ENCODE peak calls at places on chromosomes 16 and 17, in five cellular contexts. C, U, K, O and Q are unnamed samples.

GRCh38 chr17:73719588-73720071 is 75.4 kb upstream of the SDK2 start:
- DNase-seq in O (no peak), U (no peak), C (no peak), K (peak; percentile 5), Q (no peak)

GRCh38 chr16:30352488-30353401 is 2.4 kb downstream of the CD2BP2 start:
- DNase-seq in O (no peak), C (no peak), K (no peak), U (no peak), Q (no peak)

GRCh38 chr17:72985882-72986720 is 106.4 kb downstream of the SLC39A11 start:
- DNase-seq in C (peak; percentile 79), O (peak; percentile 22), K (peak; percentile 88), U (peak; percentile 25), Q (peak; percentile 62)

GRCh38 chr17:58529275-58529674 is 14.8 kb upstream of the MTMR4 start:
- DNase-seq in C (no peak), K (peak; percentile 48), O (no peak), U (no peak), Q (no peak)

GRCh38 chr17:80527016-80527645 is 17.5 kb upstream of the RPTOR start:
- DNase-seq in C (no peak), U (no peak), K (no peak), O (no peak), Q (no peak)

GRCh38 chr17:76556759-76557367 is 17.0 kb downstream of the PRCD start:
- DNase-seq in O (no peak), C (peak; percentile 53), U (no peak), K (peak; percentile 83), Q (no peak)

GRCh38 chr16:49427771-49428170 is 54.2 kb downstream of the C16orf78 start:
- DNase-seq in U (no peak), K (no peak), O (no peak), C (no peak), Q (no peak)

GRCh38 chr17:79087428-79088143 is 13.0 kb downstream of the ENGASE start:
- DNase-seq in O (peak; percentile 69), K (peak; percentile 63), C (peak; percentile 68), U (peak; percentile 61), Q (peak; percentile 79)

GRCh38 chr16:1259760-1260068 is 3.8 kb downstream of the TPSD1 start:
- DNase-seq in O (no peak), K (no peak), C (no peak), U (no peak), Q (no peak)

GRCh38 chr17:14352139-14352538 is 51.3 kb downstream of the HS3ST3B1 start:
- DNase-seq in K (no peak), C (no peak), U (no peak), O (no peak), Q (no peak)

GRCh38 chr16:26442333-26442732 is 624.4 kb upstream of the C16orf82 start:
- DNase-seq in O (no peak), U (no peak), K (no peak), C (no peak), Q (no peak)

GRCh38 chr17:5785867-5786509 is 201.7 kb upstream of the NLRP1 start:
- DNase-seq in K (no peak), C (no peak), O (no peak), U (no peak), Q (no peak)

GRCh38 chr16:49532243-49532870 is 158.8 kb downstream of the C16orf78 start:
- DNase-seq in K (no peak), U (no peak), O (no peak), C (no peak), Q (no peak)

GRCh38 chr17:44408786-44409185 is 19.3 kb upstream of the ITGA2B start:
- DNase-seq in K (no peak), C (no peak), O (no peak), U (no peak), Q (no peak)

GRCh38 chr17:75011788-75012319 is 616 bp upstream of the MRPL58 start:
- DNase-seq in C (no peak), O (peak; percentile 86), K (peak; percentile 88), U (no peak), Q (no peak)

GRCh38 chr17:67628580-67629013 is 89.1 kb upstream of the NOL11 start:
- DNase-seq in O (no peak), C (peak; percentile 20), K (peak; percentile 38), U (no peak), Q (peak; percentile 32)

GRCh38 chr16:89701425-89702406 is at the start of gene SPATA2L:
- DNase-seq in C (peak; percentile 95), O (peak; percentile 77), U (peak; percentile 96), K (peak; percentile 82), Q (peak; percentile 97)

GRCh38 chr16:65469116-65469515 is 347.3 kb upstream of the CDH11 start:
- DNase-seq in K (no peak), C (no peak), O (no peak), U (no peak), Q (no peak)

GRCh38 chr17:9252525-9252924 is 231.2 kb downstream of the NTN1 start:
- DNase-seq in K (no peak), O (no peak), U (no peak), C (no peak), Q (no peak)

GRCh38 chr17:4329838-4330237 is 36.6 kb downstream of the UBE2G1 start:
- DNase-seq in U (no peak), C (peak; percentile 88), K (peak; percentile 83), O (no peak), Q (no peak)

GRCh38 chr17:68600881-68601564 is at the start of gene FAM20A:
- DNase-seq in K (no peak), O (peak; percentile 56), U (no peak), C (peak; percentile 24), Q (peak; percentile 78)

GRCh38 chr17:57086069-57086930 is 1.3 kb downstream of the AKAP1 start:
- DNase-seq in K (no peak), O (no peak), U (peak; percentile 3), C (peak; percentile 52), Q (peak; percentile 74)

GRCh38 chr16:47461598-47462266 is 601 bp downstream of the PHKB start:
- DNase-seq in U (peak; percentile 2), K (peak; percentile 60), O (no peak), C (peak; percentile 87), Q (no peak)

GRCh38 chr16:3589441-3589921 is 12.3 kb upstream of the NLRC3 start:
- DNase-seq in U (no peak), O (no peak), K (peak; percentile 12), C (no peak), Q (no peak)

GRCh38 chr16:53816211-53816610 is 112.3 kb downstream of the FTO start:
- DNase-seq in C (no peak), U (no peak), K (peak; percentile 63), O (no peak), Q (no peak)

GRCh38 chr16:17199135-17199534 is 271.6 kb downstream of the XYLT1 start:
- DNase-seq in U (no peak), C (no peak), K (no peak), O (no peak), Q (no peak)

GRCh38 chr17:1730345-1731193 is 6.1 kb downstream of the WDR81 start:
- DNase-seq in U (no peak), O (peak; percentile 95), C (no peak), K (peak; percentile 97), Q (peak; percentile 82)

GRCh38 chr16:46974352-46974751 is 878 bp upstream of the DNAJA2 start:
- DNase-seq in K (peak; percentile 8), U (no peak), C (peak; percentile 47), O (no peak), Q (no peak)

GRCh38 chr16:51888021-51888420 is 658.9 kb downstream of the TOX3 start:
- DNase-seq in O (no peak), K (no peak), C (peak; percentile 17), U (no peak), Q (no peak)

GRCh38 chr16:70770968-70771552 is 29.9 kb downstream of the VAC14 start:
- DNase-seq in K (peak; percentile 62), U (peak; percentile 51), O (peak; percentile 67), C (peak; percentile 70), Q (peak; percentile 85)

DNA sequence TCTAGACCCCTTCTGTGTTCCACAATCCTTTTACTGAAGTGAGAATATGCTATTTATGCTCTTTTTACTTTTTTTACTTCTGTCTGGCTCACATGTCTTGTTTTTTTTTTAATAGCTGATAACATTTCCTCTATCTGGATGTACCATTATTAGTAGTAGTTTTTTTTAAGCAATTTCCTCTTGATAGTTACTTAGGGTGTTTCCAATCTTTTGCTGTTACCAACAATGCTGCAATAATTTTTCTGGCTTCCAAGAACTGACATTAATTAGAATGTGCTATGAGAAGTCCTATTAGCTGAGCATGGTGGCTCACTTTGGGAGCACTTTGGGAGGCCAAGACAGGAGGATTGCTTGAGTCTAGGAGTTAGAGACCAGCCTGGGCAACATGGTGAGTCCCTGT is 32.0 kb downstream of the KSR1 start:
- DNase-seq in U (no peak), K (peak; percentile 46), O (no peak), C (no peak), Q (no peak)
- H3K27ac ChIP-seq in U (no peak overlapping the region), K (no peak overlapping the region), O (peak overlapping the region; percentile 28), C (no peak overlapping the region), Q (no peak overlapping the region)

DNA sequence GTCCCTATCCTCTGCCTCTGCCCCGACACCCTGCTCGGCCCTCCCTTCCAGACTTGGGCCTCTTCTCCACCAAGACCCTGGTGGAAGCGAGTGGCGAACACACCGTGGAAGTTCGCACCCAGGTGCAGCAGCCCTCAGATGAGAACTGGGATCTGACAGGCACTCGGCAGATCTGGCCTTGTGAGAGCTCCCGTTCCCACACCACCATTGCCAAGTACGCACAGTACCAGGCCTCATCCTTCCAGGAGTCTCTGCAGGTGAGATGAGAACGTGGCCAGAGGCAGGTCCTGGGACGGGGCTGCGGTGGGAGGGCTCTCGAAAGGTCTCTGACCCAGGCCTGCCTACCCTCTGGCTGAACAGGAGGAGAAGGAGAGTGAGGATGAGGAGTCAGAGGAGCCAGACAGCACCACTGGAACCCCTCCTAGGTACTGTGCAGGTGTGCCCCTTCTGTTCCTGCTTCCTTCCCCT is 3.9 kb upstream of the TMEM88 start:
- DNase-seq in K (no peak), U (no peak), O (peak; percentile 32), C (no peak), Q (peak; percentile 73)
- TF ChIP-seq CTCF in K (no peak), U (no peak), O (no peak), C (no peak), Q (no peak)

DNA sequence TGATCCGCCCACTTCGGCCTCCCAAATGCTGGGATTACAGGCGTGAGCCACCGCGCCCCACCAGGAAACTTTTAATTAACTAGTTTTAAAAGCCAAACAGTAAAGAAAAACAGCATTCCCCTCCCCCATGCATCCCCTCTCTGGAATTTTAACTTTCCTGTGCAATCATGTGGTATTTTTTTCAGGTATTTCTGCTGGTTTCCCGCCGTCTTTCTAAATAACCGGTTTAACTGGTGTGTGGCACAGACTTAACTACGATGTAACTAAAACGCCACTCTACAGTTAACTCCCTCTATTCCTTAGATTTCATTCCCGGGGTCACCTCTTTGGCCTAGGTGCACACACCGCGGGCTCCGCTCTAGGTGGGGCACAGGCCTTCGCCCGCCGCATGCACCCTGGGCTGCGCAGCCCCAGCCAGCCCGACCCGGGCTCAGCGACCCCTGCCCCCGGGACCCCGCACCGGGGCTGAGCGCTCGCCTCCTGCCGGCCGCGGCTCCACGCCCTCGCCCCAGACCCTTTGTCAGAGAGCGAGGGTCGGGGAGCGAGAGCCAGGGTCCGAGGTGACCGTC is 15.1 kb upstream of the UTP6 start:
- DNase-seq in O (no peak), K (no peak), C (no peak), U (no peak), Q (no peak)
- H3K4me3 ChIP-seq in O (no peak overlapping the region), K (no peak overlapping the region), C (no peak overlapping the region), U (no peak overlapping the region), Q (no peak overlapping the region)

DNA sequence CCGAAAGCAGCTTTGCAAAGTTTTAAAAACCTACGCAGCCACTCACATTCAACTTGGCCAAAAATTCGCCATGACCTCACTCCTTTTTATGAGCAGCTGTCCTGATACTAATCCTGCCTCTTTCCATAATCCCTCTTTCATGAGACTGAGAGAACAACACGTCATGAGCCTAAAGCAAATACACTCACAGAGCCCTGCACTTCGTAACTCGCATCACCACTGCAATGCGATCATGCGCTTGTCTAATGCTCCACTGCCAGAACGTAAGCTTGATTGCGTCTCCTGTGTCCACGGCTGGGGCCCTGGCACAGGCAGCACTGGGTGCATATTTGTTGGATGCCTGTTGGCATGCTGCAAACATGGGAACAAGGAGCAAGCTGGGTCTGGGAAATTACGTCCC is 36.2 kb downstream of the CDRT4 start:
- DNase-seq in O (peak; percentile 71), U (no peak), K (no peak), C (no peak), Q (no peak)
- H3K27ac ChIP-seq in O (peak overlapping the region; percentile 72), U (no peak overlapping the region), K (no peak overlapping the region), C (no peak overlapping the region), Q (no peak overlapping the region)